ENCODE peak calls at places on chromosome 10, in four cellular contexts. P is mammary epithelial cell, R is PC-9, I is fibroblast of lung. H is an unnamed sample. For H3K4me1, the result is how much of the 10 kb centered on the place peaks cover.

GRCh38 chr10:127907411-127908105 is 655 bp downstream of the PTPRE start:
- DNase-seq in P (peak), R (no peak), I (peak), H (peak)

GRCh38 chr10:70958396-70958795 is 70.0 kb upstream of the PCBD1 start:
- DNase-seq in R (no peak), I (no peak), P (no peak), H (no peak)

GRCh38 chr10:61835069-61835908 is 66.2 kb upstream of the ARID5B start:
- DNase-seq in I (peak), P (peak), R (no peak), H (no peak)

GRCh38 chr10:75001715-75002350 is 109.6 kb upstream of the SAMD8 start:
- DNase-seq in I (no peak), P (no peak), R (no peak), H (peak)

GRCh38 chr10:118868618-118869017 is 113.8 kb upstream of the CACUL1 start:
- DNase-seq in P (peak), R (peak), I (no peak), H (peak)

GRCh38 chr10:72740526-72740925 is 48.6 kb downstream of the MCU start:
- DNase-seq in P (peak), I (peak), R (peak), H (no peak)

GRCh38 chr10:102545265-102545664 is 41.5 kb downstream of the SUFU start:
- DNase-seq in R (no peak), I (no peak), P (no peak), H (no peak)

GRCh38 chr10:84590794-84591193 is 262.4 kb downstream of the CCSER2 start:
- DNase-seq in R (no peak), I (no peak), P (no peak), H (peak)

GRCh38 chr10:128900456-128900855 is 566.6 kb upstream of the MGMT start:
- DNase-seq in P (no peak), I (no peak), R (no peak), H (no peak)

GRCh38 chr10:44458671-44459403 is 73.9 kb upstream of the CXCL12 start:
- DNase-seq in P (no peak), I (no peak), R (no peak), H (no peak)

GRCh38 chr10:63521389-63522128 is at the start of gene REEP3:
- DNase-seq in R (peak), P (peak), I (peak), H (peak)

GRCh38 chr10:61618388-61618961 is 44.3 kb upstream of the CABCOCO1 start:
- DNase-seq in P (no peak), R (no peak), I (no peak), H (no peak)

GRCh38 chr10:28432210-28432676 is 100.7 kb upstream of the WAC start:
- DNase-seq in R (peak), P (peak), I (peak), H (peak)

GRCh38 chr10:35795131-35795819 is 153.2 kb upstream of the FZD8 start:
- DNase-seq in I (no peak), P (peak), R (no peak), H (no peak)

GRCh38 chr10:102196893-102197292 is 29.2 kb upstream of the ELOVL3 start:
- DNase-seq in R (no peak), I (no peak), P (no peak), H (no peak)

GRCh38 chr10:103732339-103732738 is 123.0 kb downstream of the SH3PXD2A start:
- DNase-seq in I (no peak), R (no peak), P (no peak), H (no peak)

GRCh38 chr10:12194752-12195271 is 879 bp downstream of the NUDT5 start:
- DNase-seq in R (peak), I (peak), P (peak), H (peak)

GRCh38 chr10:18082381-18082780 is 57.8 kb upstream of the CACNB2 start:
- DNase-seq in I (no peak), P (no peak), R (no peak), H (no peak)

GRCh38 chr10:7532723-7533498 is 122.1 kb upstream of the SFMBT2 start:
- DNase-seq in I (no peak), P (no peak), R (no peak), H (no peak)

GRCh38 chr10:33334839-33335549 is 527 bp upstream of the NRP1 start:
- DNase-seq in P (peak), I (peak), R (peak), H (peak)

GRCh38 chr10:96632974-96633373 is 46.2 kb upstream of the TM9SF3 start:
- DNase-seq in P (no peak), R (peak), I (no peak), H (peak)

GRCh38 chr10:135601-136464 is 578 bp downstream of the ZMYND11 start:
- DNase-seq in P (peak), I (peak), R (peak), H (peak)

GRCh38 chr10:13231190-13231589 is 3.0 kb downstream of the UCMA start:
- DNase-seq in I (no peak), P (no peak), R (no peak), H (no peak)

GRCh38 chr10:113108180-113108835 is 158.3 kb downstream of the TCF7L2 start:
- DNase-seq in I (no peak), P (no peak), R (no peak), H (peak)

GRCh38 chr10:33331020-33331557 is 3.4 kb downstream of the NRP1 start:
- DNase-seq in P (no peak), R (no peak), I (no peak), H (no peak)

GRCh38 chr10:113853577-113854018 is 284 bp downstream of the DCLRE1A start:
- DNase-seq in P (no peak), R (no peak), I (peak), H (no peak)

GRCh38 chr10:3527869-3528268 is 257.1 kb downstream of the KLF6 start:
- DNase-seq in P (no peak), I (peak), R (no peak), H (no peak)

GRCh38 chr10:109933984-109934565 is 10.8 kb upstream of the XPNPEP1 start:
- DNase-seq in R (no peak), I (peak), P (no peak), H (no peak)

GRCh38 chr10:101760510-101760909 is 15.4 kb downstream of the FGF8 start:
- DNase-seq in P (no peak), I (no peak), R (no peak), H (no peak)

GRCh38 chr10:35925511-35925910 is 283.4 kb upstream of the FZD8 start:
- DNase-seq in R (no peak), I (no peak), P (no peak), H (no peak)

GRCh38 chr10:47326306-47326926 is 4.2 kb downstream of the GDF2 start:
- DNase-seq in I (no peak), R (peak), P (no peak), H (no peak)

GRCh38 chr10:62305813-62306212 is 37.2 kb upstream of the RTKN2 start:
- DNase-seq in I (no peak), P (no peak), R (no peak), H (no peak)

GRCh38 chr10:12513775-12514663 is 164.7 kb downstream of the CAMK1D start:
- DNase-seq in R (no peak), I (peak), P (no peak), H (no peak)

DNA sequence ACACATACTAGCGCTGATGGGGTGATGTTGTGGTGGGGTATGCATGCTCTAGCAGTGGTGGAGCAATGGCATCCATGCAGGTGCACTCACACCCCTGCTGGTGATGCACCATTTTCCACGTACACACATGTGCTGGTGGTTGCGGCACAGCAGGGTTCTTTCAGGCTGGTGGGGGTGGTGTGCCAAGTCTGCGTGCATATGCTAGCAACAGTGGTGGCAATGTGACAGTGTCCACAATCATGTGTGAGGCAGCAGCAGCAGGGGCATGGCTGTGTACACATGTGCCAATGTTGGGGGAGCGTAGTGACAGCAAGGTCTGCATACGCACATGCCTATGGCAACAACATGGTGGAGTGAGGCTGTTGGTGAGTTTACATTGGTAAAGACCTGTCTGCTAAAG is 148.1 kb downstream of the ZWINT start:
- DNase-seq in I (no peak), P (no peak), R (no peak), H (no peak)
- H3K4me3 ChIP-seq in I (no peak), P (no peak), R (no peak), H (no peak)

DNA sequence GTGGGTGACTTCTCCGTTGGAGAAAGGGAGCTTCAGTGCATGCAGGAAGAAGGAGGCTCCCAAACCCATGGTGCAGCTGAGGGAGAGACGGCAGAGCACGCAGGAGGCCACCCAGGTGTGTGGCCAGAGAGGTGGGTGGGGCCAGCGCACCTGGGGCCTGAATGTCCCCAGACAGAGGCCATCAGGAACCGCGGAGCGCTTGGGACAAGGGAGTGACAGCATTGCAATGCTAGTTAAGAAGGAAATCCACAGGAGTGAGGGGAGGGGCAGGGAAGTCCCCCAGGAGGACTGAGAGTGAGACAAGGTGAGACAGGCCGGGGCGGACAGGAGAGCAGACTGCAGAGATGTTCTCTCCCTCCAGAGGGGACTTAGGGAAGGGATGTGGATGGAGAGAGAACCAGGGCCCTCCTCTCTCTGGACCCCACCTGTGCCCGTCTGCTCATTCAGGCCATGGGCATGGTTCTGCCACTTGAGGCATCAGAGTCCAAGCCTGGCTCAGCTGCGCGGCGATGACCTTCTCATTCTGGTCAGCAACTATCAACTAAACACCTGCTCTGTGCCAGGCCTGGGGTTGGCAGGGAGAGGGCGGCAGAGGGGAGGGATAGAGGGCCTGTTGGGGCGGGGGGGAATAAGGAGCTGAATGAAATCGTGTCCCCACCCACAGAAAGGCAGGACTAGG is 69.4 kb upstream of the COL13A1 start:
- DNase-seq in I (no peak), P (no peak), R (no peak), H (no peak)
- H3K4me1 ChIP-seq in I (under half), P (half or more), R (under half), H (under half)

GRCh38 chr10:60185426-60185825 is 204.2 kb downstream of the ANK3 start:
- DNase-seq in P (no peak), R (no peak), I (no peak), H (no peak)
- H3K4me3 ChIP-seq in P (no peak), R (no peak), I (no peak), H (no peak)

GRCh38 chr10:88898727-88899126 is 18.7 kb downstream of the STAMBPL1 start:
- DNase-seq in P (no peak), R (no peak), I (no peak), H (no peak)
- H3K4me1 ChIP-seq in P (under half), R (under half), I (under half), H (under half)

GRCh38 chr10:124886195-124886594 is 55.7 kb upstream of the ZRANB1 start:
- DNase-seq in P (no peak), I (no peak), R (no peak), H (no peak)

GRCh38 chr10:124879136-124879535 is 62.8 kb upstream of the ZRANB1 start:
- DNase-seq in P (no peak), I (no peak), R (no peak), H (no peak)

GRCh38 chr10:124878457-124878739 is 63.5 kb upstream of the ZRANB1 start:
- DNase-seq in I (no peak), P (no peak), R (peak), H (no peak)

GRCh38 chr10:124883510-124884321 is 58.2 kb upstream of the ZRANB1 start:
- DNase-seq in I (no peak), R (no peak), P (no peak), H (no peak)

DNA sequence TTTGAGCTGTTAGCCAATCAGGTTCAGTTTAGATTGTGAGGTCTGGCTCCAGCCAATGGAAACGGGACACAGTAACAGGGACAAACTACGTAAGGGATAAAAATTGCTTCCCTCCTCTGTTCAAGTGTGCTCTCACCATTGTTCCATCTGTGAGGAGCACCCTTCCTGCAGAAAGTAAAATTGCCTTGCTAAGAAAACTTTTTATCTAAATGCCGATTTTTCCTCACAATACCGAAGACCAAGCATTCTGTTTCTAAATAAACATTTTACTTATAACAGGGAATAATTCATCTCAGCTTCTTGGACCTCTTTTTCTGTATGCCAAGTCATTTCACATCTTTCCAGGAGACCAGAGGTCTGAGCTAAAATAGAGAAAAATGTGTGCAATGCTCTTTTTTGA is 59.6 kb upstream of the ZRANB1 start:
- DNase-seq in R (no peak), I (no peak), P (no peak), H (no peak)
- H3K4me3 ChIP-seq in R (no peak), I (no peak), P (no peak), H (no peak)

H was measured in thyroid gland.